ENCODE peak calls at places on chromosomes 11 and 22, in ten cellular contexts. D, H, C, Q, P, V, K, R, T and Y are unnamed samples.

GRCh38 chr11:76524919-76525318 is 80.1 kb downstream of the EMSY start:
- DNase-seq in Q (no peak), R (no peak), H (no peak), P (no peak), C (no peak), V (no peak), T (no peak), D (no peak), K (no peak), Y (peak)

GRCh38 chr11:47560431-47560830 is 5.0 kb upstream of the PTPMT1 start:
- DNase-seq in Q (no peak), R (no peak), K (no peak), D (no peak), V (no peak), C (no peak), H (no peak), P (no peak), T (no peak), Y (no peak)

GRCh38 chr11:45924036-45924915 is 1.8 kb downstream of the LARGE2 start:
- DNase-seq in D (peak), P (no peak), K (peak), V (no peak), C (peak), H (no peak), T (no peak), R (peak), Q (no peak), Y (no peak)

GRCh38 chr11:69167916-69168691 is 12.4 kb downstream of the SMIM38 start:
- DNase-seq in Q (no peak), R (no peak), D (no peak), V (no peak), T (no peak), H (no peak), P (no peak), K (peak), C (no peak), Y (peak)

GRCh38 chr11:3090096-3090901 is 33.1 kb upstream of the CARS1 start:
- DNase-seq in T (no peak), Q (no peak), H (no peak), R (no peak), C (no peak), D (no peak), P (no peak), K (peak), V (no peak), Y (no peak)

GRCh38 chr11:78902771-78903507 is 328.3 kb upstream of the NARS2 start:
- DNase-seq in R (no peak), D (no peak), K (no peak), P (no peak), V (no peak), T (no peak), Q (no peak), C (no peak), H (no peak), Y (no peak)

GRCh38 chr11:69940246-69940610 is 121.0 kb upstream of the FGF3 start:
- DNase-seq in H (no peak), Q (no peak), V (no peak), C (no peak), D (no peak), T (no peak), R (no peak), P (no peak), K (no peak), Y (no peak)

GRCh38 chr11:11841121-11841604 is 609 bp upstream of the USP47 start:
- DNase-seq in H (peak), K (no peak), P (no peak), T (no peak), R (peak), D (peak), C (peak), Q (peak), V (peak), Y (no peak)

GRCh38 chr22:49555526-49555925 is 272.1 kb downstream of the BRD1 start:
- DNase-seq in P (no peak), K (peak), C (peak), V (no peak), Q (no peak), T (no peak), R (no peak), H (no peak), D (peak), Y (no peak)

GRCh38 chr11:7583248-7583647 is 69.4 kb downstream of the PPFIBP2 start:
- DNase-seq in P (no peak), K (no peak), T (no peak), H (no peak), R (no peak), Q (no peak), D (no peak), V (no peak), C (no peak), Y (no peak)

GRCh38 chr11:132220464-132220863 is 850.0 kb downstream of the NTM start:
- DNase-seq in K (no peak), T (no peak), Q (no peak), H (no peak), V (peak), D (no peak), R (no peak), C (no peak), P (no peak), Y (no peak)

GRCh38 chr22:45787770-45788169 is 116.1 kb downstream of the ATXN10 start:
- DNase-seq in R (no peak), V (no peak), H (no peak), T (no peak), P (no peak), C (no peak), Q (no peak), D (no peak), K (no peak), Y (no peak)

GRCh38 chr22:48319321-48320047 is 1508.2 kb downstream of the BRD1 start:
- DNase-seq in V (no peak), C (no peak), H (no peak), Q (no peak), D (no peak), K (peak), R (no peak), P (no peak), T (no peak), Y (no peak)

GRCh38 chr11:27215471-27216267 is 147.3 kb downstream of the CCDC34 start:
- DNase-seq in C (no peak), Q (no peak), K (no peak), R (no peak), P (no peak), D (no peak), H (no peak), T (no peak), V (no peak), Y (no peak)

GRCh38 chr22:21587803-21588611 is 20.5 kb downstream of the UBE2L3 start:
- DNase-seq in P (no peak), D (no peak), H (no peak), T (peak), C (peak), K (no peak), V (no peak), Q (no peak), R (no peak), Y (no peak)

GRCh38 chr11:64616817-64617216 is 25.8 kb downstream of the SLC22A12 start:
- DNase-seq in H (no peak), V (no peak), P (no peak), C (no peak), R (no peak), T (no peak), Q (no peak), K (no peak), D (no peak), Y (no peak)

GRCh38 chr11:38835986-38836385 is 2237.9 kb upstream of the RAG2 start:
- DNase-seq in V (peak), T (no peak), Q (no peak), C (no peak), D (no peak), R (peak), K (no peak), P (no peak), H (no peak), Y (no peak)

GRCh38 chr11:57406337-57406904 is 16.0 kb upstream of the PRG2 start:
- DNase-seq in H (peak), K (no peak), D (no peak), P (no peak), V (no peak), T (no peak), Q (no peak), C (no peak), R (no peak), Y (no peak)

GRCh38 chr11:46381836-46382643 is 571 bp downstream of the MDK start:
- DNase-seq in D (no peak), V (peak), T (no peak), R (peak), H (no peak), K (no peak), Q (peak), P (no peak), C (no peak), Y (no peak)

GRCh38 chr22:26471522-26471921 is 12.1 kb downstream of the HPS4 start:
- DNase-seq in D (no peak), H (peak), R (no peak), K (peak), P (no peak), V (no peak), T (no peak), Q (no peak), C (no peak), Y (peak)

GRCh38 chr11:26399336-26399735 is 67.4 kb downstream of the ANO3 start:
- DNase-seq in H (no peak), P (no peak), T (no peak), C (no peak), V (peak), K (no peak), R (no peak), D (no peak), Q (no peak), Y (no peak)

GRCh38 chr22:36682835-36683234 is 20.7 kb downstream of the CACNG2 start:
- DNase-seq in K (no peak), R (no peak), P (no peak), C (no peak), T (no peak), H (no peak), Q (no peak), V (no peak), D (no peak), Y (no peak)

GRCh38 chr11:8315463-8315862 is 51.8 kb upstream of the LMO1 start:
- DNase-seq in K (no peak), T (no peak), D (no peak), V (no peak), R (no peak), H (no peak), P (no peak), Q (no peak), C (no peak), Y (no peak)

GRCh38 chr11:12682288-12682687 is 8.1 kb downstream of the TEAD1 start:
- DNase-seq in K (no peak), C (no peak), P (no peak), V (no peak), H (no peak), R (no peak), D (no peak), T (no peak), Q (no peak), Y (no peak)

GRCh38 chr11:88103337-88104206 is 71.7 kb downstream of the RAB38 start:
- DNase-seq in V (peak), H (no peak), R (peak), Q (peak), D (no peak), T (peak), K (no peak), C (peak), P (peak), Y (no peak)

GRCh38 chr11:102268083-102268984 is 49.0 kb upstream of the BIRC3 start:
- DNase-seq in P (peak), R (peak), T (peak), H (peak), C (peak), K (peak), D (peak), V (peak), Q (peak), Y (peak)

GRCh38 chr22:38793721-38794466 is at the start of gene DNAL4:
- DNase-seq in T (peak), Q (peak), D (peak), P (peak), K (peak), R (peak), C (peak), H (peak), V (peak), Y (peak)

GRCh38 chr11:8638300-8638699 is 44.2 kb downstream of the TRIM66 start:
- DNase-seq in Q (no peak), K (no peak), V (no peak), P (no peak), T (no peak), R (no peak), D (no peak), C (no peak), H (no peak), Y (no peak)

GRCh38 chr11:88043149-88043548 is 132.1 kb downstream of the RAB38 start:
- DNase-seq in K (no peak), C (no peak), R (no peak), P (no peak), T (no peak), Q (no peak), H (no peak), V (no peak), D (no peak), Y (no peak)

GRCh38 chr22:38706885-38707180 is 1.1 kb downstream of the GTPBP1 start:
- DNase-seq in C (no peak), P (no peak), T (no peak), D (no peak), Q (no peak), R (no peak), K (no peak), H (no peak), V (no peak), Y (no peak)

GRCh38 chr22:22431271-22432220 is 77.0 kb downstream of the ZNF280B start:
- DNase-seq in C (peak), R (peak), H (peak), D (no peak), K (no peak), V (peak), T (peak), P (peak), Q (peak), Y (peak)

GRCh38 chr22:38172489-38173155 is 9.0 kb downstream of the PLA2G6 start:
- DNase-seq in Q (no peak), D (peak), R (no peak), T (no peak), H (peak), K (peak), V (no peak), P (peak), C (peak), Y (no peak)

GRCh38 chr11:63491614-63492372 is 826 bp upstream of the PLAAT5 start:
- DNase-seq in K (no peak), D (no peak), C (no peak), Q (no peak), P (no peak), V (no peak), R (peak), H (no peak), T (no peak), Y (no peak)

GRCh38 chr11:16252373-16252772 is 104.0 kb downstream of the SOX6 start:
- DNase-seq in K (no peak), V (peak), D (no peak), Q (peak), H (no peak), R (peak), C (no peak), P (no peak), T (no peak), Y (peak)

GRCh38 chr11:62554377-62554776 is 7.8 kb upstream of the AHNAK start:
- DNase-seq in C (no peak), H (peak), K (peak), V (no peak), D (no peak), R (peak), T (no peak), P (no peak), Q (no peak), Y (no peak)

GRCh38 chr11:88050247-88050646 is 125.0 kb downstream of the RAB38 start:
- DNase-seq in P (no peak), Q (no peak), T (no peak), R (no peak), D (no peak), V (no peak), H (no peak), K (no peak), C (no peak), Y (peak)

GRCh38 chr22:46867106-46867505 is 104.7 kb downstream of the TBC1D22A start:
- DNase-seq in V (no peak), R (no peak), P (no peak), H (no peak), T (no peak), Q (no peak), C (no peak), D (peak), K (no peak), Y (no peak)

DNA sequence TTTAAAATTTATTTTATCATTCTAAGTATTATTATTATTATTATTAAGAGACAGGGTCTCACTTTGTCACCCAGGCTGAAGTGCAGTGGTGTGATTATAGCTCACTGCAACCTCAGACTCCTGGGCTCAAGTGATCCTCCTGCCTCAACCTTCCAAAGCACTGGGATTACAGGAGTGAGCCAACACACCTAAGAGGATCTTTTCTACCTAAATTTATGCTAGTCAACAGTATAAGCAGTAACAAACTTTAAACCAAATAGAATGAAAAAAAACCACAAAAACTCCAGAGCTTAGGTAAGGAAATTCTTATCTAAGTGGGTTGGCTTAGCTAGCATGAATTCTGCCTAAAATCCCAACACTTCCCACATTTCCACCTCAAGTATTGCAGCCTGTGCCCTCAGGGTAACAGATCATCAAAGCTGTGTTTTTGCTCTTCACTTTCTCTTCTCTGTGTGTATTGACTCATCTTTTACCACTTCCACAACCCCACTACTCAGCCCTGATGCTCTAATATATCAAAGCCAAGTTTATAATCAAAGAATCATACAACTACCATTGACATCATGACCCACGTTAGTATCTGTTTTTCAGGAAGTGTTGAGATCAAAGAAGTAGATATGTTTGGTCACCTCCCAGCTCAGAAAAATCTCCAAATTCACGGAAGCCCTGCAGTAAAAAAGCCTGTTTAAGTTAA is 93.7 kb upstream of the SPON1 start:
- DNase-seq in Q (no peak), C (no peak), R (no peak), P (peak), V (no peak), K (no peak), H (no peak), T (no peak), D (no peak), Y (peak)
- H3K27ac ChIP-seq in Q (no peak), C (no peak), R (no peak), P (peak), V (no peak), K (no peak), H (no peak), T (no peak), D (no peak), Y (no peak)

GRCh38 chr11:125371451-125371935 is 124.6 kb downstream of the FEZ1 start:
- DNase-seq in D (no peak), H (no peak), C (no peak), Q (peak), T (no peak), K (no peak), V (no peak), R (peak), P (no peak), Y (no peak)
- TF ChIP-seq CTCF in D (no peak), H (no peak), C (no peak), Q (no peak), T (no peak), K (no peak), V (no peak), R (no peak), P (no peak), Y (no peak)

GRCh38 chr22:28976588-28976987 is 85.0 kb downstream of the C22orf31 start:
- DNase-seq in C (no peak), Q (no peak), T (no peak), P (no peak), H (no peak), V (peak), D (no peak), K (no peak), R (no peak), Y (peak)
- H3K27ac ChIP-seq in C (no peak), Q (peak), T (no peak), P (no peak), H (peak), V (no peak), D (no peak), K (no peak), R (no peak), Y (peak)

GRCh38 chr11:126359431-126360048 is 4.1 kb downstream of the ST3GAL4 start:
- DNase-seq in D (no peak), K (peak), Q (no peak), V (peak), P (no peak), R (no peak), H (peak), T (no peak), C (peak), Y (no peak)
- TF ChIP-seq CTCF in D (no peak), K (no peak), Q (peak), V (no peak), P (no peak), R (no peak), H (no peak), T (no peak), C (no peak), Y (no peak)